ENCODE peak calls at places on chromosomes 1 and 21, in seven cellular contexts. S, L, O, J, G, M and B are unnamed samples.

GRCh38 chr1:207888647-207889046 is 22.3 kb downstream of the CD34 start:
- DNase-seq in J (peak; percentile 32), S (no peak), M (no peak), G (no peak), L (no peak), O (peak; percentile 60), B (no peak)

GRCh38 chr1:78143152-78143551 is 97.4 kb downstream of the GIPC2 start:
- DNase-seq in G (no peak), L (peak; percentile 29), J (no peak), O (no peak), S (no peak), M (no peak), B (no peak)

GRCh38 chr1:25651824-25652741 is 35.5 kb downstream of the MAN1C1 start:
- DNase-seq in G (no peak), L (no peak), S (no peak), M (no peak), J (no peak), O (no peak), B (no peak)

GRCh38 chr1:93000291-93000690 is 39.0 kb upstream of the DIPK1A start:
- DNase-seq in L (no peak), M (no peak), J (no peak), O (no peak), G (no peak), S (no peak), B (no peak)

GRCh38 chr1:43439121-43439581 is 14.6 kb downstream of the HYI start:
- DNase-seq in G (no peak), M (no peak), L (no peak), S (no peak), J (no peak), O (no peak), B (peak; percentile 22)

GRCh38 chr1:42319128-42319851 is 15.7 kb downstream of the FOXJ3 start:
- DNase-seq in M (no peak), S (no peak), O (peak; percentile 71), G (no peak), J (no peak), L (no peak), B (no peak)

GRCh38 chr1:2921970-2922686 is 99.1 kb upstream of the ACTRT2 start:
- DNase-seq in O (no peak), G (no peak), S (no peak), M (no peak), L (no peak), J (peak; percentile 14), B (peak; percentile 42)

GRCh38 chr1:236301958-236302335 is 20.2 kb upstream of the ERO1B start:
- DNase-seq in S (no peak), G (peak; percentile 6), O (no peak), M (no peak), J (peak; percentile 85), L (no peak), B (no peak)

GRCh38 chr1:3906672-3907020 is 6.6 kb upstream of the C1orf174 start:
- DNase-seq in S (no peak), M (no peak), O (no peak), G (no peak), L (no peak), J (no peak), B (no peak)

GRCh38 chr1:60541831-60542532 is 468.4 kb upstream of the C1orf87 start:
- DNase-seq in S (no peak), J (no peak), O (no peak), M (no peak), L (no peak), G (no peak), B (no peak)

GRCh38 chr1:29181413-29182225 is at the start of gene SRSF4:
- DNase-seq in J (peak; percentile 99), S (peak; percentile 93), M (peak; percentile 97), L (peak; percentile 95), O (peak; percentile 97), G (peak; percentile 100), B (peak; percentile 100)

GRCh38 chr1:61588736-61589381 is 136.1 kb downstream of the TM2D1 start:
- DNase-seq in J (peak; percentile 69), O (peak; percentile 43), L (peak; percentile 37), M (peak; percentile 6), S (no peak), G (peak; percentile 65), B (peak; percentile 71)

GRCh38 chr21:42097860-42098259 is 26.7 kb downstream of the UMODL1 start:
- DNase-seq in M (peak; percentile 96), S (no peak), O (peak; percentile 98), L (peak; percentile 96), J (peak; percentile 74), G (peak; percentile 49), B (peak; percentile 76)

GRCh38 chr1:234604726-234605492 is 5.1 kb downstream of the IRF2BP2 start:
- DNase-seq in G (no peak), O (peak; percentile 67), L (peak; percentile 63), M (no peak), J (no peak), S (no peak), B (no peak)